ENCODE peak calls at places on chromosomes 5 and 9, in ten cellular contexts. R is activated naive CD4-positive, alpha-beta T cell treated with Interleukin-2 at 50 U/mL for 16 hours; U is heart left ventricle; P is coronary artery; O is NCI-H146; D is GM03348; K is SIG-M5; F is M059J; B is NB4; M is fibroblast of lung. N is an unnamed sample.

GRCh38 chr5:131607418-131607817 is 27.6 kb downstream of the RAPGEF6 start:
- DNase-seq in U (no peak), K (no peak), F (no peak), R (no peak), B (no peak), D (no peak), M (no peak), O (no peak), P (no peak), N (no peak)

GRCh38 chr9:136219276-136219675 is 14.3 kb upstream of the LHX3 start:
- DNase-seq in K (no peak), F (peak), B (no peak), D (no peak), O (no peak), P (no peak), M (peak), U (no peak), R (no peak), N (no peak)

GRCh38 chr5:31197183-31197582 is 3.7 kb downstream of the CDH6 start:
- DNase-seq in U (no peak), R (no peak), K (no peak), B (no peak), M (peak), O (no peak), F (peak), D (peak), P (no peak), N (no peak)

GRCh38 chr9:96391021-96391765 is 7.7 kb upstream of the SLC35D2 start:
- DNase-seq in K (no peak), M (peak), D (no peak), P (no peak), F (peak), O (no peak), U (no peak), R (no peak), B (no peak), N (no peak)

GRCh38 chr5:111930905-111931461 is 174.0 kb upstream of the NREP start:
- DNase-seq in R (no peak), U (no peak), P (no peak), B (peak), M (no peak), K (peak), O (no peak), F (peak), D (no peak), N (no peak)

GRCh38 chr9:89277043-89277442 is 34.0 kb upstream of the CKS2 start:
- DNase-seq in K (no peak), P (no peak), O (no peak), U (no peak), B (no peak), F (no peak), M (no peak), R (no peak), D (no peak), N (no peak)

GRCh38 chr9:136244116-136244775 is 1.4 kb downstream of the QSOX2 start:
- DNase-seq in O (no peak), P (no peak), B (peak), R (peak), U (no peak), F (peak), D (no peak), K (no peak), M (no peak), N (peak)

GRCh38 chr5:146047396-146047795 is 58.0 kb downstream of the PLAC8L1 start:
- DNase-seq in K (no peak), F (peak), R (no peak), O (no peak), P (no peak), M (no peak), B (no peak), U (peak), D (peak), N (no peak)

GRCh38 chr9:104074876-104075275 is 19.2 kb upstream of the SMC2 start:
- DNase-seq in B (no peak), U (no peak), R (no peak), D (peak), K (no peak), O (no peak), F (peak), M (peak), P (no peak), N (no peak)

N was measured in stimulated activated CD8-positive, alpha-beta memory T cell treated with anti-CD3 and anti-CD28 coated beads, Interleukin-2, amount 100 ng/mL, for 1 hour.